ENCODE peak calls at places on chromosomes 1 and 21, in ten cellular contexts. N is Right ventricle myocardium superior, E is RPMI7951, H is heart left ventricle, U is nucleus accumbens, P is pancreas, K is AG08395, X is astrocyte of the spinal cord, C is HEK293T, I is GM12865. F is an unnamed sample.

GRCh38 chr1:155003227-155003765 is 694 bp downstream of the ZBTB7B start:
- DNase-seq in C (no peak), N (no peak), K (no peak), H (peak), P (peak), I (no peak), U (no peak), E (no peak), X (no peak), F (no peak)

GRCh38 chr1:118097622-118098348 is 87.2 kb downstream of the SPAG17 start:
- DNase-seq in X (peak), K (no peak), N (no peak), E (no peak), C (no peak), P (no peak), I (no peak), U (no peak), H (no peak), F (no peak)

GRCh38 chr1:93585059-93585966 is 96.3 kb downstream of the BCAR3 start:
- DNase-seq in P (peak), X (peak), H (peak), I (no peak), C (no peak), E (no peak), N (peak), U (no peak), K (peak), F (peak)

GRCh38 chr1:63882048-63882704 is 108.4 kb downstream of the ROR1 start:
- DNase-seq in K (no peak), H (no peak), X (no peak), P (no peak), I (no peak), E (no peak), C (no peak), U (no peak), N (no peak), F (no peak)

GRCh38 chr1:85577421-85578320 is 2.9 kb upstream of the CCN1 start:
- DNase-seq in U (no peak), H (peak), K (peak), P (peak), N (peak), C (no peak), E (peak), X (no peak), I (no peak), F (no peak)

GRCh38 chr1:6554907-6555778 is at the start of gene TAS1R1:
- DNase-seq in I (no peak), K (peak), P (peak), U (no peak), C (no peak), N (peak), H (no peak), E (no peak), X (no peak), F (no peak)

GRCh38 chr1:65148548-65149390 is 766 bp downstream of the AK4 start:
- DNase-seq in I (peak), E (peak), N (peak), C (peak), X (peak), U (peak), K (peak), H (peak), P (peak), F (no peak)

GRCh38 chr1:11198851-11199628 is 9.9 kb downstream of the ANGPTL7 start:
- DNase-seq in I (no peak), K (no peak), N (no peak), C (no peak), X (no peak), H (no peak), U (no peak), P (no peak), E (no peak), F (no peak)

GRCh38 chr1:43828574-43828973 is 105.0 kb upstream of the ARTN start:
- DNase-seq in I (no peak), C (no peak), E (no peak), N (no peak), K (no peak), H (no peak), U (no peak), X (no peak), P (no peak), F (no peak)

GRCh38 chr21:44517175-44517899 is 22.7 kb downstream of the KRTAP10-1 start:
- DNase-seq in C (peak), N (peak), H (no peak), E (peak), P (peak), X (no peak), U (no peak), I (peak), K (no peak), F (no peak)